ENCODE peak calls at places on chromosomes 16 and 17, in six cellular contexts. I, V, G, J, E and K are unnamed samples.
A peak's percentile ranks its signal among the peaks of the same experiment; 100 is the strongest.

GRCh38 chr17:8119575-8120519 is 1.5 kb upstream of the ALOXE3 start:
- DNase-seq in V (peak; percentile 92), E (peak; percentile 61), J (peak; percentile 97), G (peak; percentile 93), I (no peak), K (peak; percentile 98)

GRCh38 chr16:23357761-23358290 is 55.7 kb downstream of the SCNN1B start:
- DNase-seq in G (no peak), I (no peak), E (no peak), V (no peak), J (no peak), K (no peak)

GRCh38 chr16:4263504-4264436 is 9.1 kb downstream of the TFAP4 start:
- DNase-seq in G (peak; percentile 47), V (peak; percentile 86), I (peak; percentile 86), J (no peak), E (peak; percentile 95), K (peak; percentile 43)

GRCh38 chr17:9240659-9241370 is 219.5 kb downstream of the NTN1 start:
- DNase-seq in J (no peak), E (peak; percentile 17), V (peak; percentile 54), I (peak; percentile 69), G (peak; percentile 35), K (peak; percentile 36)

GRCh38 chr17:8991514-8992285 is 26.2 kb upstream of the PIK3R5 start:
- DNase-seq in V (peak; percentile 57), E (peak; percentile 38), G (peak; percentile 24), J (no peak), I (peak; percentile 70), K (peak; percentile 76)

GRCh38 chr16:56344518-56345405 is 80.6 kb downstream of the AMFR start:
- DNase-seq in I (no peak), E (no peak), G (no peak), V (no peak), J (no peak), K (no peak)

GRCh38 chr17:8965394-8966168 is at the start of gene PIK3R5:
- DNase-seq in J (no peak), I (peak; percentile 76), E (peak; percentile 54), G (no peak), V (no peak), K (no peak)

GRCh38 chr16:55437627-55438026 is 41.4 kb upstream of the MMP2 start:
- DNase-seq in G (no peak), V (peak; percentile 5), J (no peak), E (no peak), I (no peak), K (no peak)

GRCh38 chr16:89563639-89564392 is 3.3 kb downstream of the RPL13 start:
- DNase-seq in V (no peak), G (no peak), J (no peak), E (no peak), I (no peak), K (no peak)

GRCh38 chr16:12239226-12239625 is 262.7 kb downstream of the SNX29 start:
- DNase-seq in I (no peak), E (no peak), G (no peak), J (no peak), V (no peak), K (no peak)

GRCh38 chr16:15031179-15031578 is 24.7 kb downstream of the NTAN1 start:
- DNase-seq in J (no peak), I (no peak), E (no peak), V (no peak), G (no peak), K (no peak)

GRCh38 chr17:16933317-16934132 is 38.4 kb downstream of the TNFRSF13B start:
- DNase-seq in I (no peak), V (no peak), E (no peak), G (no peak), J (no peak), K (no peak)

GRCh38 chr17:15436399-15437369 is 30.7 kb downstream of the CDRT4 start:
- DNase-seq in I (peak; percentile 38), J (no peak), G (peak; percentile 65), E (peak; percentile 56), V (peak; percentile 34), K (peak; percentile 48)

GRCh38 chr16:17277981-17278381 is 192.8 kb downstream of the XYLT1 start:
- DNase-seq in G (peak; percentile 38), V (peak; percentile 7), E (peak; percentile 19), J (no peak), I (peak; percentile 24), K (peak; percentile 28)

GRCh38 chr16:15644306-15644961 is 1.5 kb upstream of the MARF1 start:
- DNase-seq in J (no peak), E (no peak), I (no peak), V (no peak), G (peak; percentile 87), K (no peak)

GRCh38 chr17:35312790-35313711 is 60.4 kb downstream of the SLFN11 start:
- DNase-seq in E (peak; percentile 58), G (peak; percentile 43), V (peak; percentile 73), I (peak; percentile 33), J (peak; percentile 43), K (peak; percentile 77)

GRCh38 chr17:30323895-30324319 is 9.9 kb downstream of the TMIGD1 start:
- DNase-seq in I (no peak), G (no peak), J (no peak), V (no peak), E (peak; percentile 15), K (no peak)

GRCh38 chr16:46971271-46971670 is 2.2 kb downstream of the DNAJA2 start:
- DNase-seq in E (no peak), J (no peak), V (no peak), I (no peak), G (no peak), K (no peak)

GRCh38 chr17:51085150-51085805 is 35.4 kb downstream of the SPAG9 start:
- DNase-seq in E (no peak), G (no peak), V (peak; percentile 39), J (no peak), I (no peak), K (no peak)

GRCh38 chr17:33145941-33146340 is 147.2 kb downstream of the ASIC2 start:
- DNase-seq in J (no peak), I (no peak), G (no peak), V (no peak), E (no peak), K (no peak)

GRCh38 chr17:65371702-65372101 is 189.7 kb downstream of the AXIN2 start:
- DNase-seq in J (no peak), G (no peak), E (no peak), V (no peak), I (no peak), K (no peak)

GRCh38 chr16:75938818-75939217 is 212.5 kb upstream of the CPHXL start:
- DNase-seq in G (peak; percentile 43), E (no peak), V (peak; percentile 67), J (no peak), I (no peak), K (no peak)

GRCh38 chr17:78272181-78272913 is 40.9 kb downstream of the TMEM235 start:
- DNase-seq in G (no peak), E (peak; percentile 76), V (peak; percentile 90), J (no peak), I (no peak), K (peak; percentile 81)

GRCh38 chr17:32772453-32773025 is 104.4 kb downstream of the MYO1D start:
- DNase-seq in V (no peak), J (peak; percentile 28), E (no peak), G (no peak), I (no peak), K (no peak)

GRCh38 chr16:65306722-65307121 is 184.9 kb upstream of the CDH11 start:
- DNase-seq in J (no peak), V (no peak), I (no peak), E (no peak), G (no peak), K (no peak)

GRCh38 chr17:71938340-71939010 is 182.3 kb upstream of the SOX9 start:
- DNase-seq in J (no peak), I (no peak), E (no peak), V (no peak), G (no peak), K (no peak)
- TF ChIP-seq BHLHE40 in J (no peak), I (no peak), E (no peak), V (no peak), G (no peak), K (no peak)

GRCh38 chr17:82175166-82175565 is 37.5 kb downstream of the CCDC57 start:
- DNase-seq in G (no peak), V (no peak), I (no peak), E (no peak), J (no peak), K (no peak)

GRCh38 chr17:82175951-82176350 is 36.7 kb downstream of the CCDC57 start:
- DNase-seq in I (no peak), G (peak; percentile 18), V (no peak), J (no peak), E (no peak), K (no peak)

GRCh38 chr17:82172461-82173160 is 40.0 kb downstream of the CCDC57 start:
- DNase-seq in I (no peak), V (no peak), G (no peak), J (no peak), E (no peak), K (no peak)

GRCh38 chr17:82171750-82172375 is 40.8 kb downstream of the CCDC57 start:
- DNase-seq in E (no peak), J (no peak), V (no peak), I (no peak), G (no peak), K (no peak)

GRCh38 chr17:82173351-82174041 is 39.1 kb downstream of the CCDC57 start:
- DNase-seq in G (no peak), E (peak; percentile 39), I (no peak), J (no peak), V (no peak), K (no peak)
- TF ChIP-seq BHLHE40 in G (no peak), E (no peak), I (no peak), J (no peak), V (no peak), K (no peak)

DNA sequence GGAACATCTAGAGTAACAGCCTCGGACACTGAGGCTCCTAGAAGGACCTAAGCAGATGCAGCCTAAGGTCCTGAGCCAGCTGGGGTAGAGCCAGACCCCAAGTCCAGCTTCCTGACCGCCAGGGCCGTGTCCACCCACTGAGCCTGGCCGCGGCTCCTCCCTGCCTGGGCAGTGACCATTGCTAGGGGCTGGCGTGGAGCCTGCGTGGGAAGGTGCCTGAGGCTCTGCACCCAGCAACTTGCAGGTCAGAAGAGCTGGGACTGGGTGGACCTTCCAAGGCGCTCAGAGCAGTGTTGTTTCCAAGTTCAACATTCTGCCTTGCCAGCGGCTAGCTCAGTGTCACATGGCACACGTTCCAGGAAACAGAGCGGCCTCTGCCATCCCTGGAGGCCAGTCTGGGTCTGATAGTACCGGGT is 209.6 kb upstream of the CIBAR2 start:
- DNase-seq in E (peak; percentile 45), I (no peak), J (no peak), V (peak; percentile 89), G (no peak), K (no peak)
- TF ChIP-seq BHLHE40 in E (peak; percentile 21), I (no peak), J (no peak), V (no peak), G (no peak), K (no peak)

DNA sequence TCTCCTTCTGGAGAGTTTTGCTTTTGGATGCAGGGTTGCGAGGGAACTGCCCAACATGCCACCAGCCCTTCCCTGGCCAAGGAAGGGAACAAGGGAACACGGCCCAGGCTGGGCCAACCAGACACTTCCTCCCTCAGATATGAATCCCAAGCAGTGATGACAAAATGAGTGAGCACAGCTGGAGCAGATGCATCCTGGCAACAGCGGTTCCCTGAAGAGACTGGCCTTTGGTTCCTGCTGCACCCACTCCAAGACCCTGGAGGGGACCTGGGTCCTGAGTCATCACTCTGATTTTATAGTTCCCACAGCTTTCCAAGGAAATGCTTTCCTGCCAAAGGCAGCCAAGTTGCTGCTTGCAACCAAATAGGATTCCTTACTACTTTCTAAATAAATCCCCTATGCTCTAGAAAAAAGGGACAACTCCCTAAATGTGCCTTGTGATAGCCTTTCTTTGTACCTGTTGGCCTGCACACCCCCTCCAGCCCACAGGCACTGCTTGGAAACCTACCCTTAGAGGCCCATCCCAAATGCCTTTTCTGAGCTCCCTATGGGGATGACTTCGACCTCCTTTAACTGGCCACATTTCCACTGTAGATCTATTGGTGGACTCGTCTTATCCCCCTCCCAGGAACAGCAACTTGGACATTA is 5.3 kb downstream of the ST3GAL2 start:
- DNase-seq in E (no peak), J (no peak), V (peak; percentile 87), I (no peak), G (no peak), K (peak; percentile 48)
- TF ChIP-seq BHLHE40 in E (no peak), J (no peak), V (no peak), I (no peak), G (no peak), K (no peak)